ENCODE peak calls at places on chromosomes 11 and 22, in four cellular contexts. O is H1, T is SK-N-SH, G is K562. F is an unnamed sample.

GRCh38 chr22:24772493-24773220 is 1.9 kb downstream of the PIWIL3 start:
- DNase-seq in O (peak; percentile 56), T (peak; percentile 70), G (peak; percentile 28), F (peak; percentile 64)

GRCh38 chr11:41256060-41256459 is 203.4 kb downstream of the LRRC4C start:
- DNase-seq in O (no peak), T (no peak), G (no peak), F (no peak)

GRCh38 chr11:46202149-46202548 is 75.3 kb upstream of the CREB3L1 start:
- DNase-seq in O (no peak), T (no peak), G (no peak), F (peak; percentile 32)

GRCh38 chr22:20457506-20458240 is 20.0 kb upstream of the SCARF2 start:
- DNase-seq in O (no peak), T (no peak), G (no peak), F (no peak)

GRCh38 chr11:8814923-8815240 is 96.1 kb upstream of the AKIP1 start:
- DNase-seq in O (no peak), T (no peak), G (no peak), F (no peak)

GRCh38 chr22:40509401-40510134 is 127.0 kb downstream of the MRTFA start:
- DNase-seq in O (no peak), T (no peak), G (no peak), F (no peak)

GRCh38 chr22:40204331-40205116 is 26.8 kb downstream of the TNRC6B start:
- DNase-seq in O (no peak), T (peak; percentile 57), G (no peak), F (no peak)

GRCh38 chr22:42613869-42614268 is 814 bp downstream of the POLDIP3 start:
- DNase-seq in O (no peak), T (no peak), G (peak; percentile 17), F (no peak)

GRCh38 chr11:44930588-44931302 is 19.9 kb downstream of the TP53I11 start:
- DNase-seq in O (no peak), T (no peak), G (no peak), F (no peak)

GRCh38 chr11:9858822-9859221 is 194.9 kb downstream of the SWAP70 start:
- DNase-seq in O (no peak), T (peak; percentile 36), G (peak; percentile 24), F (no peak)

GRCh38 chr11:118660646-118661424 is 18.6 kb downstream of the TREH start:
- DNase-seq in O (no peak), T (no peak), G (no peak), F (no peak)

GRCh38 chr11:80943226-80943625 is 1502.4 kb upstream of the TENM4 start:
- DNase-seq in O (no peak), T (no peak), G (no peak), F (no peak)

GRCh38 chr11:20061766-20062165 is 98.5 kb downstream of the DBX1 start:
- DNase-seq in O (no peak), T (no peak), G (no peak), F (no peak)

GRCh38 chr11:80330302-80330701 is 889.5 kb upstream of the TENM4 start:
- DNase-seq in O (no peak), T (no peak), G (no peak), F (no peak)

GRCh38 chr11:114166897-114167323 is 107.4 kb downstream of the ZBTB16 start:
- DNase-seq in O (no peak), T (no peak), G (no peak), F (no peak)

GRCh38 chr22:21000215-21000986 is 1.5 kb downstream of the THAP7 start:
- DNase-seq in O (no peak), T (no peak), G (peak; percentile 83), F (no peak)

GRCh38 chr11:115098037-115098436 is 406.2 kb downstream of the CADM1 start:
- DNase-seq in O (no peak), T (no peak), G (no peak), F (no peak)

GRCh38 chr11:58395581-58395980 is 11.1 kb downstream of the OR5B3 start:
- DNase-seq in O (no peak), T (no peak), G (no peak), F (no peak)

GRCh38 chr11:34313099-34313517 is 44.7 kb downstream of the ABTB2 start:
- DNase-seq in O (no peak), T (no peak), G (no peak), F (no peak)

GRCh38 chr11:119100246-119100959 is 1.2 kb downstream of the DPAGT1 start:
- DNase-seq in O (no peak), T (peak; percentile 53), G (peak; percentile 64), F (no peak)

GRCh38 chr11:64230209-64230984 is at the start of gene DNAJC4:
- DNase-seq in O (peak; percentile 96), T (peak; percentile 93), G (peak; percentile 98), F (peak; percentile 96)

GRCh38 chr11:32386770-32387377 is 48.5 kb downstream of the WT1 start:
- DNase-seq in O (no peak), T (peak; percentile 37), G (peak; percentile 80), F (no peak)

GRCh38 chr11:124873980-124874379 is 8.7 kb downstream of the ROBO3 start:
- DNase-seq in O (no peak), T (no peak), G (no peak), F (no peak)

GRCh38 chr22:36860821-36861659 is at the start of gene NCF4:
- DNase-seq in O (no peak), T (no peak), G (no peak), F (no peak)

GRCh38 chr11:77085652-77086051 is 17.0 kb upstream of the OMP start:
- DNase-seq in O (no peak), T (no peak), G (no peak), F (no peak)

GRCh38 chr11:44199298-44199697 is 103.8 kb downstream of the EXT2 start:
- DNase-seq in O (no peak), T (no peak), G (no peak), F (peak; percentile 23)

GRCh38 chr11:26944866-26945664 is 48.8 kb upstream of the FIBIN start:
- DNase-seq in O (no peak), T (no peak), G (no peak), F (no peak)

GRCh38 chr11:48108231-48109045 is 108.2 kb upstream of the OR4B1 start:
- DNase-seq in O (peak; percentile 42), T (no peak), G (no peak), F (no peak)

DNA sequence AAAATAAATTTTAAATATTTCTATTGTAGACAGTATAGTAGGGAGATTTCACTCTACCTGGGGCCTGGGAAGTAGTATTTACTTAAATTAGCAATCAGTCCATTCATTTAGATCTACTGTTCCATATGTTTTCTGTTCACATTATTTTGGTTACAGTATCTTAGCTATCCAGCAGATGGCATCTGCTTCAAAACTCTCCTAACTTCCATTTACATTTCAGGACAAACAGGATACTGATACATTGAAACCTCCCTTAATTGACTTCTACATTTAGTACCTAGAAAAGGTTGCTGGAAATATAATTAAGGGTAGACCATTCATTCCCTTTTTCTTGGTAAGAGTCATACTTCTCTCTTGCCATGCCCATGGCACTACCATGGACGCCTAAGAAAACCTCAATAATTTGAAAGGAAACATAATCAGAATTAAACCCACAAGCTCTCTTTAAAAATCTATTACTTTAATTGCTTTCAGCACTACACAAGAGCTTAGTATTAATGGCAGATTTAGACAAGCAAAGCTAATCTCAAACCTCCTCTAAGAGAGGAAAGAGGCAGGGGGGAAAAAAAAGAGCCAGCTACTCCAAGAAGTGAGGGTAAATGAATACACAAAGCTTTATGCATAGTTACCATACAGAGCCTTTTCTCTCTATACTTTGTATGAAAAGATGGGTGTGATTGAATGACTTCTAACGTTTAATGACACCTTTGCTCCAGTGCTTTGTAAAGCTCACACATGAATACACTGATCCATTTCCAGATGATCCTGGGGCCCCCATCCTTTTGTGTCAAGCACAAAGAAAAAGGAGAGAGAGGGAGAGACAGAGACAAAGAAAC is 131.2 kb upstream of the MTMR2 start:
- DNase-seq in O (no peak), T (peak; percentile 38), G (peak; percentile 43), F (no peak)
- TF ChIP-seq TEAD4 in O (no peak), T (no peak), G (no peak), F (no peak)

GRCh38 chr22:46574993-46575914 is 37.8 kb upstream of the CELSR1 start:
- DNase-seq in O (no peak), T (peak; percentile 85), G (no peak), F (peak; percentile 37)

GRCh38 chr22:46578251-46578823 is 40.9 kb upstream of the CELSR1 start:
- DNase-seq in O (no peak), T (no peak), G (no peak), F (no peak)

GRCh38 chr22:46575915-46576555 is 38.6 kb upstream of the CELSR1 start:
- DNase-seq in O (no peak), T (no peak), G (peak; percentile 21), F (peak; percentile 41)

GRCh38 chr22:46577361-46578249 is 40.2 kb upstream of the CELSR1 start:
- DNase-seq in O (no peak), T (peak; percentile 76), G (no peak), F (peak; percentile 17)

GRCh38 chr22:46576556-46577351 is 39.3 kb upstream of the CELSR1 start:
- DNase-seq in O (no peak), T (peak; percentile 95), G (peak; percentile 68), F (peak; percentile 43)
- TF ChIP-seq TEAD4 in O (no peak), T (no peak), G (no peak), F (no peak)

GRCh38 chr11:122727101-122727929 is 71.8 kb downstream of the UBASH3B start:
- DNase-seq in O (no peak), T (peak; percentile 30), G (no peak), F (no peak)

GRCh38 chr11:122723576-122723975 is 68.1 kb downstream of the UBASH3B start:
- DNase-seq in O (no peak), T (no peak), G (no peak), F (no peak)

GRCh38 chr11:122723106-122723505 is 67.6 kb downstream of the UBASH3B start:
- DNase-seq in O (no peak), T (no peak), G (no peak), F (no peak)

GRCh38 chr11:122721964-122722266 is 66.4 kb downstream of the UBASH3B start:
- DNase-seq in O (no peak), T (no peak), G (no peak), F (no peak)

GRCh38 chr11:122724520-122724919 is 69.0 kb downstream of the UBASH3B start:
- DNase-seq in O (no peak), T (no peak), G (no peak), F (no peak)
- TF ChIP-seq TEAD4 in O (peak; percentile 14), T (no peak), G (no peak), F (no peak)

GRCh38 chr11:66579017-66579606 is 10.7 kb upstream of the CTSF start:
- DNase-seq in O (peak; percentile 97), T (peak; percentile 90), G (peak; percentile 82), F (peak; percentile 88)
- TF ChIP-seq TEAD4 in O (peak; percentile 84), T (no peak), G (no peak), F (no peak)

F was measured in WTC11.